ENCODE peak calls at places on chromosomes 5 and 9, in four cellular contexts. One of them, this sample, is unnamed.

GRCh38 chr9:124222918-124223720 is 34.6 kb upstream of the NEK6 start:
- DNase-seq in WTC11: no peak
- DNase-seq in K562: no peak
- DNase-seq in HepG2: peak
- DNase-seq in this sample: no peak

GRCh38 chr5:178787889-178788288 is 57.4 kb upstream of the ZNF354A start:
- DNase-seq in WTC11: no peak
- DNase-seq in K562: no peak
- DNase-seq in HepG2: no peak
- DNase-seq in this sample: no peak

GRCh38 chr9:78982849-78983248 is 588.9 kb upstream of the TLE4 start:
- DNase-seq in WTC11: no peak
- DNase-seq in K562: no peak
- DNase-seq in HepG2: no peak
- DNase-seq in this sample: no peak

GRCh38 chr5:65128226-65128625 is 353.5 kb downstream of the ADAMTS6 start:
- DNase-seq in WTC11: peak
- DNase-seq in K562: no peak
- DNase-seq in HepG2: no peak
- DNase-seq in this sample: no peak

GRCh38 chr9:92727716-92728700 is 36.6 kb downstream of the BICD2 start:
- DNase-seq in WTC11: no peak
- DNase-seq in K562: no peak
- DNase-seq in HepG2: no peak
- DNase-seq in this sample: no peak

GRCh38 chr5:169116961-169117461 is 183.9 kb downstream of the SLIT3 start:
- DNase-seq in WTC11: peak
- DNase-seq in K562: no peak
- DNase-seq in HepG2: peak
- DNase-seq in this sample: no peak

GRCh38 chr5:130890610-130891009 is 274.4 kb downstream of the HINT1 start:
- DNase-seq in WTC11: no peak
- DNase-seq in K562: no peak
- DNase-seq in HepG2: no peak
- DNase-seq in this sample: no peak

GRCh38 chr5:171251519-171251918 is 57.5 kb upstream of the TLX3 start:
- DNase-seq in WTC11: no peak
- DNase-seq in K562: no peak
- DNase-seq in HepG2: no peak
- DNase-seq in this sample: no peak

GRCh38 chr9:114176601-114177295 is 21.4 kb downstream of the COL27A1 start:
- DNase-seq in WTC11: no peak
- DNase-seq in K562: no peak
- DNase-seq in HepG2: no peak
- DNase-seq in this sample: no peak

GRCh38 chr5:150703767-150704166 is 2.9 kb upstream of the RBM22 start:
- DNase-seq in WTC11: no peak
- DNase-seq in K562: no peak
- DNase-seq in HepG2: no peak
- DNase-seq in this sample: no peak

GRCh38 chr5:142716963-142717362 is 31.1 kb upstream of the FGF1 start:
- DNase-seq in WTC11: peak
- DNase-seq in K562: no peak
- DNase-seq in HepG2: peak
- DNase-seq in this sample: peak

GRCh38 chr5:87127956-87128687 is 139.6 kb upstream of the RASA1 start:
- DNase-seq in WTC11: no peak
- DNase-seq in K562: no peak
- DNase-seq in HepG2: no peak
- DNase-seq in this sample: no peak

GRCh38 chr5:97026721-97027120 is 90.8 kb downstream of the LNPEP start:
- DNase-seq in WTC11: no peak
- DNase-seq in K562: no peak
- DNase-seq in HepG2: no peak
- DNase-seq in this sample: no peak

GRCh38 chr9:129138476-129139232 is 27.4 kb downstream of the PTPA start:
- DNase-seq in WTC11: no peak
- DNase-seq in K562: no peak
- DNase-seq in HepG2: no peak
- DNase-seq in this sample: no peak

GRCh38 chr9:111399772-111400563 is 69.9 kb upstream of the OR2K2 start:
- DNase-seq in WTC11: peak
- DNase-seq in K562: no peak
- DNase-seq in HepG2: peak
- DNase-seq in this sample: peak

GRCh38 chr5:158313739-158314464 is 455.0 kb upstream of the CLINT1 start:
- DNase-seq in WTC11: peak
- DNase-seq in K562: no peak
- DNase-seq in HepG2: no peak
- DNase-seq in this sample: no peak

GRCh38 chr5:88727705-88728313 is 155.2 kb downstream of the MEF2C start:
- DNase-seq in WTC11: no peak
- DNase-seq in K562: peak
- DNase-seq in HepG2: no peak
- DNase-seq in this sample: peak

GRCh38 chr5:179345429-179346321 is at the start of gene ADAMTS2:
- DNase-seq in WTC11: peak
- DNase-seq in K562: peak
- DNase-seq in HepG2: no peak
- DNase-seq in this sample: no peak

GRCh38 chr5:176792584-176793342 is 17.6 kb upstream of the UNC5A start:
- DNase-seq in WTC11: no peak
- DNase-seq in K562: no peak
- DNase-seq in HepG2: no peak
- DNase-seq in this sample: no peak

GRCh38 chr5:116738948-116739339 is 164.3 kb upstream of the SEMA6A start:
- DNase-seq in WTC11: no peak
- DNase-seq in K562: no peak
- DNase-seq in HepG2: no peak
- DNase-seq in this sample: no peak
- TF ChIP-seq HMGXB4 in WTC11: no peak
- TF ChIP-seq HMGXB4 in K562: no peak
- TF ChIP-seq HMGXB4 in HepG2: no peak
- TF ChIP-seq HMGXB4 in this sample: no peak

DNA sequence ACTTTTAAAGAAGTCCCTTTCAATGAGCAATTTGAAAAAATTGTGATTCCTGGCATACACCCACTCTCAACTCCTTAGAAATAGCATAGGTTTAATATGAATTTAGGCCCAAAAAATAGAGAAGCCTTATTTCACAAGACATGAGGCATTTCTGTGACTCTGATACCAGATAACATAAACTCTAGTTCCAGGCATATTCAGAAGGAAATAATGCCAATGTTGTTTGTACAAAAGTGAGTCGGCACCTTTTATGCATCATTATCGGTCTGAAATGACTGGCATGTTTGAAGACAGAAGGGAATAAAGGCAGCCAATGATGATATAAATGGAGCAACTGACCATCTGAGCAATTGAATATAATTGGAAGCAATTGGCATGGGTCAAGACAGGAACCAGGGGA is 19.4 kb upstream of the RECK start:
- DNase-seq in WTC11: no peak
- DNase-seq in K562: no peak
- DNase-seq in HepG2: no peak
- DNase-seq in this sample: no peak
- TF ChIP-seq HMGXB4 in WTC11: no peak
- TF ChIP-seq HMGXB4 in K562: no peak
- TF ChIP-seq HMGXB4 in HepG2: no peak
- TF ChIP-seq HMGXB4 in this sample: no peak

GRCh38 chr5:172573115-172573882 is 67.8 kb upstream of the NEURL1B start:
- DNase-seq in WTC11: no peak
- DNase-seq in K562: peak
- DNase-seq in HepG2: no peak
- DNase-seq in this sample: peak
- TF ChIP-seq HMGXB4 in WTC11: no peak
- TF ChIP-seq HMGXB4 in K562: no peak
- TF ChIP-seq HMGXB4 in HepG2: no peak
- TF ChIP-seq HMGXB4 in this sample: no peak

GRCh38 chr5:141524604-141525597 is 36.0 kb downstream of the PCDHGC5 start:
- DNase-seq in WTC11: peak
- DNase-seq in K562: peak
- DNase-seq in HepG2: peak
- DNase-seq in this sample: peak
- TF ChIP-seq HMGXB4 in WTC11: peak
- TF ChIP-seq HMGXB4 in K562: no peak
- TF ChIP-seq HMGXB4 in HepG2: peak
- TF ChIP-seq HMGXB4 in this sample: no peak

GRCh38 chr9:135036861-135037465 is 50.5 kb upstream of the OLFM1 start:
- DNase-seq in WTC11: no peak
- DNase-seq in K562: no peak
- DNase-seq in HepG2: no peak
- DNase-seq in this sample: no peak
- TF ChIP-seq HMGXB4 in WTC11: no peak
- TF ChIP-seq HMGXB4 in K562: no peak
- TF ChIP-seq HMGXB4 in HepG2: no peak
- TF ChIP-seq HMGXB4 in this sample: no peak

DNA sequence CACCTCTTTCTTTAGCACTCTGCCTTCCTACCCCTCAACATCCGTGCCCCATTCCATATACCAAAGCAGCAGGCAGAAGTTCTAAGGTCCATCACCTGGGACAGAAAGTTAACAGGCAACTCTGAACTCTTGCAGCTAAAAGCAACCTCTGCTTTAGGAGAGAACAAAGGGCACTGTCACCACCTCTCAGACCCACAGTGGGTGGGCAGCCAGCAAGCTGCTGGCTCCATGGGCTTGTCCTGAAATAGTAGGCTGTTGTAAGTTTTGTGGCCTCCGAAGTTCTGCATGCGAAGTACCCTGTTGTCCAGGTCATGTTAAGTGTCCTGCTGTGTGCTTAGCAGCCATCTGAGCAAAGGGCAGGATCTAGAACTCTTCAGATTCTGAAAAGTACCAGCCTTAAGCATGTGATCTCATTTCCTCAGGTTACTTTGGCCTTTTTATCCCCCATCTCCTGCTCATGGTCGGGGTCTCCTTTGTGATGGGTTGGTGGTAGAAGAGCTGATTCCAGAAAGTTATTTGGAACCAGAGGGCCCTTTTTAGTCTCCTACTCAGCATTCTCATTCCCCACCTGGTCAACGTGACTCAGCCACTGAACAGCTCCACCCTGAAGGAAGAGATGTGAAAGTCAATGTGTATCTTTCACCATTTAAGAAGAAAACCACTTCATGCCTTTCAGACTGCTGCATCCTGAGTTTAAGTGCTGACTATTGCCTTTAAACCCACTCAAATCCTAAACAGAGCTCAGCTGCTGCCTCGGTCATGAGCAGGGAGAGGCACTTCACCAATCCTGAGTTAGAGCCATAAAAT is 121.5 kb downstream of the DPYSL3 start:
- DNase-seq in WTC11: no peak
- DNase-seq in K562: no peak
- DNase-seq in HepG2: no peak
- DNase-seq in this sample: no peak
- TF ChIP-seq HMGXB4 in WTC11: no peak
- TF ChIP-seq HMGXB4 in K562: no peak
- TF ChIP-seq HMGXB4 in HepG2: no peak
- TF ChIP-seq HMGXB4 in this sample: no peak

DNA sequence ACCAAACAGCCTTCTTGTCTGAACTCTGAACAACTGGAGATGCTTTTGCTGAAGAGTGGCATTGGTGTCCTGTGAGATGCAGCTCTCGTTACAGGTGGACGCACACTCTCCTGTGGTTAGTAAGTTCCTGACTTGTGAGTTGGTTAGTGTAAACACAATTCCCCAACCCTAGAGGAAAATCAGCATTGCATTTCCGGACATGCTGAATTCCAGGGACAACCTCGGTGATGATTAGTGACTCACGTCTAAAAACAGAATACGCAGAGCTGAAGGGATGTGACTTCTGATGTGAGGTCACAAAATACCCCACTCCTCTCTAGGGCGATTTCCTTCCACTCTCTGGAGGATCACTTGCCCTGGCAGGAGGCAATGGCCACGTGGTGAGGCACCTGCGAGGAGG is 5.0 kb downstream of the OR2V2 start:
- DNase-seq in WTC11: no peak
- DNase-seq in K562: no peak
- DNase-seq in HepG2: peak
- DNase-seq in this sample: peak
- TF ChIP-seq HMGXB4 in WTC11: no peak
- TF ChIP-seq HMGXB4 in K562: no peak
- TF ChIP-seq HMGXB4 in HepG2: no peak
- TF ChIP-seq HMGXB4 in this sample: no peak

DNA sequence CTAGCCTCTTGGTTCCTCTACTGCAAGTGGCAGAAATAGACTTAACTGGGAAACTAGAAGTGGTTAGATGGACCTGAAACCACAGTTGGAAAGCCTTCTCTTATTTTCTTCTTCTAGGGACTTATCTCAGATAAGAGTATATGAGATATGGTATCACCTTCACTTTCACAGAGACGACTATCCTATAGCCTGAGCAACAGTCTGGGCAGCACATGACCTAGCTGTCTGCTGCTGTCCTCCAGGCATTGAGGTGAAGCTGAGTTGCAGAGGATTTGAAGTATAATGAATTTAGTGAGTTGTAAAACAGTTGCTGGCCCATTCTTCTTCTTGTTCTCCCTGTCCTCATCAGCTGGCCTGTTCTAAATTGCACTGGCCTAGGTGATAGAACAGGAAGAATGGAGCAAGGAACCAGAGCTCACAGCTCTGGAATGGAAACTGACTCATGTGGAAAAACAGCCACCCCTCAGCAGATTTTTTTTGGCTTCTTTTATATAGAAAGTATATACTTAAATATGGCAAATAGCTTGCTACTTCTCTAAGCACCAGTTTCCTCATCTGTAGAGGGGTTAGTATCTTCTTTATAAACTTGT is 27.8 kb downstream of the RECK start:
- DNase-seq in WTC11: no peak
- DNase-seq in K562: no peak
- DNase-seq in HepG2: no peak
- DNase-seq in this sample: no peak
- TF ChIP-seq HMGXB4 in WTC11: no peak
- TF ChIP-seq HMGXB4 in K562: no peak
- TF ChIP-seq HMGXB4 in HepG2: no peak
- TF ChIP-seq HMGXB4 in this sample: no peak

DNA sequence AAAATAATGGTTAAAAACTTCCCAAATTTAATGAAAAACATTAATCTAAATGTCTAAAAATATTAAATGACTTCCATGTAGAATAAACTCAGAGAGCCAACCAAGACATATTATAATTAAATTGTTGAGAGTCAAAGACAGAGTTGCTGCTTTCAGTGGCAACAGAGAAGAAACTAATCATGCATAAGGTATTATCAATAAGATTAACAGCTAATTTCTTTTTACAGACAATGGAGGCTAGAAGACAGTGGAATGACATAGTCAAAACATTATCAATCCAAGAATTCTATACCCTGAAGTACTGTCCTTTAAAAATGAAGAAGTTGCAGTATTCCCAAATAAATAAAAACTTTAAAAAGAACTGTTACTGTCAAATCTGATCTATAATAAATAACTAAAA is 268.7 kb downstream of the IRX2 start:
- DNase-seq in WTC11: no peak
- DNase-seq in K562: no peak
- DNase-seq in HepG2: no peak
- DNase-seq in this sample: no peak
- TF ChIP-seq HMGXB4 in WTC11: no peak
- TF ChIP-seq HMGXB4 in K562: no peak
- TF ChIP-seq HMGXB4 in HepG2: no peak
- TF ChIP-seq HMGXB4 in this sample: no peak